ENCODE peak calls at places on chromosomes 5 and 9, in four cellular contexts. N is CD4-positive, alpha-beta T cell; W is astrocyte of the spinal cord; D is NCI-H82. X is an unnamed sample.

GRCh38 chr9:12882430-12882829 is 107.6 kb downstream of the LURAP1L start:
- DNase-seq in N (no peak), W (peak; percentile 35), D (no peak), X (peak; percentile 42)

GRCh38 chr9:120281665-120282064 is 298.3 kb downstream of the CDK5RAP2 start:
- DNase-seq in N (no peak), W (no peak), D (no peak), X (no peak)

GRCh38 chr5:167952278-167952990 is 339.0 kb upstream of the WWC1 start:
- DNase-seq in N (no peak), W (no peak), D (peak; percentile 31), X (no peak)

GRCh38 chr5:82991678-82992323 is 85.4 kb downstream of the TMEM167A start:
- DNase-seq in N (no peak), W (peak; percentile 35), D (no peak), X (no peak)

GRCh38 chr5:32027717-32028321 is 146.3 kb downstream of the GOLPH3 start:
- DNase-seq in N (no peak), W (peak; percentile 98), D (peak; percentile 21), X (peak; percentile 96)

GRCh38 chr9:113343732-113344231 is 3.7 kb upstream of the WDR31 start:
- DNase-seq in N (no peak), W (peak; percentile 10), D (peak; percentile 94), X (peak; percentile 7)

GRCh38 chr5:5421149-5421960 is 1.1 kb upstream of the ICE1 start:
- DNase-seq in N (peak; percentile 3), W (peak; percentile 7), D (peak; percentile 34), X (no peak)

GRCh38 chr9:722388-722980 is 119.0 kb upstream of the DMRT1 start:
- DNase-seq in N (no peak), W (no peak), D (no peak), X (no peak)

GRCh38 chr5:64758916-64759315 is 9.6 kb downstream of the SREK1IP1 start:
- DNase-seq in N (no peak), W (no peak), D (no peak), X (no peak)

GRCh38 chr5:131169810-131170539 is 769 bp upstream of the LYRM7 start:
- DNase-seq in N (no peak), W (no peak), D (no peak), X (no peak)

X was measured in AG09309.